ENCODE peak calls at places on chromosomes 12 and 14, in four cellular contexts. I, S, U and B are unnamed samples.

GRCh38 chr14:99430491-99430890 is 50.2 kb downstream of the SETD3 start:
- DNase-seq in I (no peak), S (peak), U (no peak), B (peak)

GRCh38 chr12:18242380-18243089 is 18.8 kb upstream of the PIK3C2G start:
- DNase-seq in S (no peak), I (peak), U (no peak), B (no peak)

GRCh38 chr14:99779751-99780150 is 13.5 kb upstream of the EML1 start:
- DNase-seq in I (no peak), U (no peak), S (no peak), B (no peak)

GRCh38 chr12:1595026-1595561 is 713 bp upstream of the FBXL14 start:
- DNase-seq in S (no peak), I (no peak), U (no peak), B (no peak)

GRCh38 chr14:93033983-93034670 is 81.6 kb downstream of the ITPK1 start:
- DNase-seq in I (no peak), S (peak), U (no peak), B (peak)

GRCh38 chr14:65832431-65833253 is 420.1 kb downstream of the FUT8 start:
- DNase-seq in S (no peak), U (no peak), I (peak), B (peak)

GRCh38 chr12:124852329-124852831 is 11.3 kb downstream of the SCARB1 start:
- DNase-seq in I (peak), S (no peak), U (no peak), B (no peak)

GRCh38 chr14:100618763-100619320 is 31.6 kb upstream of the BEGAIN start:
- DNase-seq in U (no peak), I (no peak), S (no peak), B (no peak)

GRCh38 chr12:131430158-131430772 is 280.6 kb upstream of the SFSWAP start:
- DNase-seq in I (no peak), U (no peak), S (no peak), B (no peak)

GRCh38 chr14:32073537-32074189 is 3.4 kb upstream of the ARHGAP5 start:
- DNase-seq in S (peak), I (peak), U (peak), B (peak)

GRCh38 chr14:53183611-53184010 is 30.5 kb upstream of the DDHD1 start:
- DNase-seq in U (no peak), S (no peak), I (no peak), B (no peak)

GRCh38 chr14:102770147-102770909 is 6.9 kb upstream of the TRAF3 start:
- DNase-seq in S (no peak), U (no peak), I (no peak), B (no peak)

GRCh38 chr12:32134144-32134888 is 27.7 kb downstream of the BICD1 start:
- DNase-seq in U (peak), I (no peak), S (no peak), B (no peak)

GRCh38 chr14:105219043-105219612 is 29.2 kb upstream of the BTBD6 start:
- DNase-seq in S (no peak), U (no peak), I (no peak), B (no peak)

GRCh38 chr14:54446201-54446693 is 5.1 kb upstream of the CNIH1 start:
- DNase-seq in S (no peak), I (no peak), U (no peak), B (no peak)

GRCh38 chr12:54220092-54220557 is 31.3 kb upstream of the SMUG1 start:
- DNase-seq in U (no peak), S (peak), I (peak), B (peak)

GRCh38 chr12:98419101-98419794 is 96.1 kb upstream of the TMPO start:
- DNase-seq in S (no peak), U (no peak), I (no peak), B (no peak)

DNA sequence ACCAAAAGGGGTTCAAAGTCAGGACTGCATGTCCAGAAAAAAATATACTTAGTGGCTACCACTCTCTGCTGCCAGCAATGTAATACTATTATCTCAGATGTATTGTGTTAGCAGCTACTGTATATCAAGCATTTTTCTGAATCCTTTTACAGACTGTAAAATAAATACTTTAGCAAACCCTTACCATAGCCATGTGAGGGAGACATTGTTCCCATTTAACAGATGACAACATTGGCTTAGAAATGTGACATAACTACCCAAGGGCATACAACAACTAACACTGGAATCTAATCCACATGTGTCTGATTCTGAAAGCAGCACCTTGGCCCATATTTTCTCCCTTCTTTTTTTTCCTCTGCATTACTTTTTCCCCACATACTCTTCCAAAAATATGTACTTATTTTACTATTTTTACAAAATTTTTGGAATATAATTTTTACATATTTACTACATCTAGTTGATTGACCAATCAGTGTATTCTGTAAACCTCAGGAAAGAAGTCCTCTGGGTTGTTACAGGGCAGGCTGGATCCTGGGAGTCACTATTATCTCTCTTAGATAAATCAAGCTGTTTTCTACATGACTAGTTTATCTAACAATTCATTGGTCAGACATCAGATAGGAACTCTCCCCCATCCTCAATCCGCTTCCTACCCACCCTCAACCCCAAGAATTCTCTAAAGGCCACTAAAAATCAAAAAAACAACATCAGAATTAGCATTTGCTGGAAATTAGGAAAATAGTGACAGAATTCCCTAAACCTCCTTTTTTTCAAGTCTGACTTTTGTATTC is 154.1 kb downstream of the BTG1 start:
- DNase-seq in U (peak), S (no peak), I (no peak), B (no peak)
- TF ChIP-seq FOXK2 in U (no peak), S (no peak), I (no peak), B (no peak)

GRCh38 chr14:74508292-74508731 is 14.7 kb downstream of the ISCA2 start:
- DNase-seq in U (no peak), S (no peak), I (peak), B (peak)
- TF ChIP-seq TARDBP in U (no peak), S (no peak), I (no peak), B (no peak)

GRCh38 chr14:34160619-34161018 is 209.7 kb upstream of the EGLN3 start:
- DNase-seq in U (no peak), S (no peak), I (no peak), B (no peak)
- TF ChIP-seq FOXK2 in U (no peak), S (no peak), I (no peak), B (no peak)

GRCh38 chr14:94966868-94967267 is 190.5 kb downstream of the DICER1 start:
- DNase-seq in I (no peak), U (no peak), S (no peak), B (no peak)

GRCh38 chr14:94964931-94965330 is 192.4 kb downstream of the DICER1 start:
- DNase-seq in S (no peak), U (no peak), I (no peak), B (no peak)

GRCh38 chr14:94964181-94964580 is 193.1 kb downstream of the DICER1 start:
- DNase-seq in U (no peak), S (no peak), I (no peak), B (no peak)

GRCh38 chr14:94966344-94966743 is 191.0 kb downstream of the DICER1 start:
- DNase-seq in I (no peak), U (no peak), S (no peak), B (no peak)

GRCh38 chr14:94965551-94966339 is 191.6 kb downstream of the DICER1 start:
- DNase-seq in I (no peak), S (no peak), U (no peak), B (no peak)
- TF ChIP-seq TARDBP in I (no peak), S (no peak), U (no peak), B (no peak)